ENCODE peak calls at places on chromosome 5, in four cellular contexts. E, R, J and Z are unnamed samples.
A peak's percentile ranks its signal among the peaks of the same experiment; 100 is the strongest.

GRCh38 chr5:10662661-10663245 is 98.3 kb downstream of the DAP start:
- DNase-seq in R (no peak), E (no peak), J (no peak), Z (no peak)

GRCh38 chr5:149030392-149030791 is 32.5 kb downstream of the SH3TC2 start:
- DNase-seq in J (no peak), E (no peak), R (no peak), Z (no peak)

GRCh38 chr5:115586525-115587146 is 15.6 kb downstream of the TICAM2 start:
- DNase-seq in J (no peak), E (no peak), R (peak; percentile 25), Z (peak; percentile 26)

GRCh38 chr5:159510282-159510681 is 180.0 kb upstream of the IL12B start:
- DNase-seq in R (no peak), J (no peak), E (peak; percentile 80), Z (peak; percentile 27)

GRCh38 chr5:173547579-173547978 is 68.9 kb downstream of the BOD1 start:
- DNase-seq in E (no peak), R (no peak), J (peak; percentile 48), Z (no peak)

GRCh38 chr5:165031361-165031760 is 1525.9 kb downstream of the MAT2B start:
- DNase-seq in E (no peak), J (no peak), R (no peak), Z (no peak)

GRCh38 chr5:89128097-89128496 is 245.1 kb upstream of the MEF2C start:
- DNase-seq in E (no peak), R (peak; percentile 84), J (no peak), Z (no peak)

GRCh38 chr5:111063709-111064322 is 7.7 kb upstream of the TSLP start:
- DNase-seq in E (no peak), J (no peak), R (no peak), Z (peak; percentile 31)

GRCh38 chr5:133365326-133365725 is 247.0 kb downstream of the FSTL4 start:
- DNase-seq in J (no peak), E (peak; percentile 72), R (peak; percentile 5), Z (peak; percentile 65)

GRCh38 chr5:35777358-35778087 is 79.2 kb upstream of the IL7R start:
- DNase-seq in E (peak; percentile 68), J (no peak), R (peak; percentile 77), Z (peak; percentile 34)

DNA sequence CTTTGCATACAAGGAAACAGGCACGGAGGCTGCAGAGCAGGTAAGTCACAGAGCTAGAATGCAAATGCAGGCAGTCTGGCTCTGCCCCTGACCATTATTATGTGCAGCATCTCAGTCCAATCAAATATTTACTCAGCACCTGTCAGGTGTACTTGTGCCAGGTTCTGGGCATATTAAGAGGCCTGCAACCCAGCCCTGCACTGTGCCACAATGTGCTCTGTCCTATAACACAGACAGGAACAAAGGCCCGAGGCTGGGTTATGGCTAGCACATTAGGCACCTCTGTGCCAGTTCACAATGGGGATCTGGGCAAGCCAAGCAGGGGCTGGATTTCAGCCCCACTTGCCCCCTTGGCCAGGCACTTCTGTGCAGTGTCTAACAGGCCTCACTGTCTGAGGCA is 14.0 kb downstream of the ARL15 start:
- DNase-seq in E (no peak), R (no peak), J (no peak), Z (no peak)
- TF ChIP-seq USF1 in E (no peak), R (no peak), J (no peak), Z (no peak)

GRCh38 chr5:142569905-142570304 is 116.0 kb downstream of the FGF1 start:
- DNase-seq in J (no peak), E (no peak), R (no peak), Z (no peak)
- TF ChIP-seq USF1 in J (no peak), E (no peak), R (no peak), Z (no peak)

DNA sequence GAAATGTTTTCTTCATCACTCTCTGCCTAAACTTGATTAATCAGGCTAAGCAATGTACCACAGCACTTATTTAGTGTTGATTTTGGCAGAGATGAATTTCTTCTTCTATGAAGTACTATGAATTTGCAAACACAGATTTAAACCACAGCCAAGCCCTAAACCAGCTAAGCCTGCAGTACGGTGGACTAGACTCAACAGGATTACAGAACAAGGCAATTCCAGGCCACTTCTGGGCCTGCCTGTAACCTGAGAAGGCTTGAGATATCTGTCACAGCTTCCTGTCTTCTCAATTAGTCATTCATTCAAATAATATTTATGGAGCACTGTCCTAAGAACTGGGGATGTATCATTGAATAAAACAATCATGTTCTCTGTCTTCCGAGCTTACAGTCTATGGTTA is 32.4 kb upstream of the CAST start:
- DNase-seq in J (no peak), E (no peak), R (peak; percentile 7), Z (no peak)
- TF ChIP-seq USF1 in J (no peak), E (no peak), R (no peak), Z (no peak)

DNA sequence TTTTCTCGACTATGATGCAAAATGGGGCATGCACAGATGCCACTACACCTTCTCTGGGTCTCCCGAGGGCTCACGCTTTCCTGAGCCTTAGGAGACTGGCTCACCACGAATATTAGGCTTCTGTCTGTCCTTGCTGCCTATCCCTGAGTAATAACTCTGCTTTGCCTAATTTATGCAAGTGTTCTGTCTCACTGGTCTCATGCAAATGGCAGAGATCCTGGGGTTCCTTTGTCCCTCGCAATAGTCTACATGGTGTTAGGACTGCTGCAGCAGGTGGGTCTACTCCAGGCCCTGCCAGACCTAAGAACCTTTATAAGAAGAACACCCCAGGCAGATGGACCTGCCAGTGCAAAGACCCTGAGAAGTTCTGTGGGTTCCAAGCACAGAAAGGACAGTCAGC is 72.3 kb upstream of the HRH2 start:
- DNase-seq in E (no peak), R (no peak), J (no peak), Z (no peak)
- TF ChIP-seq USF1 in E (no peak), R (no peak), J (no peak), Z (no peak)

GRCh38 chr5:169430676-169431075 is 129.7 kb upstream of the SLIT3 start:
- DNase-seq in R (no peak), J (no peak), E (no peak), Z (no peak)
- TF ChIP-seq USF1 in R (no peak), J (no peak), E (no peak), Z (no peak)

DNA sequence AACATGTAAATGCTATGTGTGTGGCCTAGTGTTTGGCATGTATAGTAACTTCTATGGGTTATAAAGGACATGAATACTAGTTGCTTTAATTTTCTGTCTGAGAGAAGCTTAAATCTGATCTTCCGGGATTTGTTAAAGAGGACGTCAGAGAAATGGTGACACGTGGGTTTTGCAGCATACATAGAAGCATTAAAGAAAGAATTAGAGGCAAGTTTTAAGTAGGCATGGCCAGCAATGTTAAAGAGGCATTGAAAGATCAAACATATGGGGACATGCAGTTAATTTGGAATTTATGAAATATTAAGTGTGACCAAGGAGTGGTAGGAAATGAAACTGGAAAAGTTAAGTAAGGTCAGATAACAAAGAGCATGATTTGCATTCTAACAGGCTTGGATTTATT is 311.4 kb upstream of the RIOK2 start:
- DNase-seq in R (no peak), E (no peak), J (no peak), Z (no peak)
- TF ChIP-seq USF1 in R (no peak), E (no peak), J (no peak), Z (no peak)